ENCODE peak calls at places on chromosomes 3 and 15, in seven cellular contexts. Z is stomach, M is sigmoid colon, S is A549, R is esophagus muscularis mucosa, X is upper lobe of left lung, U is K562. K is an unnamed sample.

GRCh38 chr3:74267126-74267525 is 347.3 kb downstream of the CNTN3 start:
- DNase-seq in U (no peak), R (no peak), X (no peak), M (no peak), Z (no peak), S (no peak), K (no peak)

GRCh38 chr3:81799403-81799802 is 38.0 kb upstream of the GBE1 start:
- DNase-seq in X (no peak), M (no peak), S (no peak), Z (no peak), U (no peak), R (no peak), K (no peak)

GRCh38 chr3:15336057-15336456 is 3.7 kb upstream of the SH3BP5 start:
- DNase-seq in R (no peak), U (no peak), X (no peak), M (no peak), Z (no peak), S (no peak), K (no peak)

GRCh38 chr3:133821767-133822638 is 16.4 kb downstream of the SRPRB start:
- DNase-seq in R (peak), S (no peak), X (peak), M (no peak), Z (peak), U (peak), K (no peak)

GRCh38 chr3:165837058-165837525 is at the start of gene BCHE:
- DNase-seq in X (no peak), Z (no peak), U (no peak), S (peak), R (no peak), M (peak), K (no peak)

GRCh38 chr3:79983063-79983561 is 215.3 kb upstream of the ROBO1 start:
- DNase-seq in S (no peak), R (no peak), Z (no peak), U (no peak), M (no peak), X (no peak), K (no peak)

GRCh38 chr3:15936347-15936746 is 138.6 kb upstream of the ANKRD28 start:
- DNase-seq in R (no peak), U (no peak), S (no peak), X (no peak), Z (no peak), M (no peak), K (no peak)

GRCh38 chr3:82978368-82978767 is 1216.9 kb upstream of the GBE1 start:
- DNase-seq in R (no peak), X (no peak), S (no peak), M (no peak), Z (no peak), U (no peak), K (no peak)

GRCh38 chr3:115792206-115792955 is 169.1 kb downstream of the GAP43 start:
- DNase-seq in M (no peak), U (no peak), S (no peak), Z (no peak), R (no peak), X (no peak), K (no peak)

GRCh38 chr3:45978348-45978747 is 17.3 kb downstream of the FYCO1 start:
- DNase-seq in R (no peak), Z (peak), U (no peak), X (peak), M (no peak), S (no peak), K (no peak)

GRCh38 chr3:102060814-102061213 is 211.5 kb downstream of the NFKBIZ start:
- DNase-seq in M (no peak), U (peak), X (no peak), S (peak), Z (no peak), R (no peak), K (no peak)

GRCh38 chr3:72234394-72234793 is 449.4 kb upstream of the PROK2 start:
- DNase-seq in Z (no peak), M (no peak), S (no peak), U (no peak), R (no peak), X (no peak), K (no peak)

GRCh38 chr3:72238341-72238740 is 453.4 kb upstream of the PROK2 start:
- DNase-seq in R (no peak), U (no peak), X (no peak), M (no peak), Z (no peak), S (no peak), K (no peak)

GRCh38 chr3:72241525-72241924 is 456.6 kb upstream of the PROK2 start:
- DNase-seq in X (no peak), U (no peak), Z (no peak), S (no peak), R (no peak), M (no peak), K (no peak)

GRCh38 chr3:72238836-72239235 is 453.9 kb upstream of the PROK2 start:
- DNase-seq in U (no peak), M (no peak), X (no peak), S (no peak), R (no peak), Z (no peak), K (no peak)

GRCh38 chr3:72237679-72238320 is 452.9 kb upstream of the PROK2 start:
- DNase-seq in M (no peak), U (no peak), X (no peak), R (no peak), S (no peak), Z (no peak), K (no peak)
- TF ChIP-seq EP300 in M (no peak), U (no peak), X (no peak), R (no peak), S (no peak), Z (no peak), K (no peak)

GRCh38 chr3:129606522-129607390 is at the start of gene PLXND1:
- DNase-seq in M (peak), X (peak), S (peak), Z (peak), U (peak), R (no peak), K (no peak)
- TF ChIP-seq POLR2A in M (no peak), X (no peak), S (peak), Z (no peak), U (peak), R (peak), K (no peak)

GRCh38 chr3:122078235-122078935 is 23.2 kb downstream of the CD86 start:
- DNase-seq in M (no peak), X (no peak), Z (no peak), S (no peak), U (no peak), R (no peak), K (no peak)

GRCh38 chr3:122079524-122079923 is 24.4 kb downstream of the CD86 start:
- DNase-seq in M (no peak), R (no peak), S (no peak), Z (no peak), U (no peak), X (no peak), K (no peak)

GRCh38 chr3:122080188-122080587 is 25.0 kb downstream of the CD86 start:
- DNase-seq in Z (no peak), S (no peak), R (no peak), U (no peak), X (no peak), M (no peak), K (no peak)

GRCh38 chr3:122082357-122082756 is 27.2 kb downstream of the CD86 start:
- DNase-seq in Z (no peak), R (no peak), S (no peak), X (no peak), M (no peak), U (no peak), K (no peak)

DNA sequence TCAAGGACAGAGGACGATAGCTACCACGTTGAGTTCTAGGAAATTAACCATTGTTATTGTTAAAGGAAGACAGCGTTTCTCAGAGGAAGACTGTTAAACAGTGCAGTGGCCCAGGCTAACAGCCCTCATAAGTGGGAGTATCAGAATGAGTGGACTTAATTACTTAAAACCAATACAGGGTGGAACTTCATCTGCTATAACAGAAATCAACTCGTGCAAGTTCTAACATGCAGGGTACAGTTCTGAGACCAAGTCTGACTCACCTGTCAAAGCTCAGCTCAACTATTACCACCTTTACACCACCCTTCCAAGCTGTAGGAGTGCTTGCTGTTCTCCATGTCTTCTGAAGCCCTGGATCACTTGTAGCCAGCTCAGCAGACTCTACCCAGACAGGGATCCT is 26.4 kb downstream of the CD86 start:
- DNase-seq in U (no peak), X (no peak), M (no peak), Z (no peak), S (no peak), R (peak), K (no peak)
- TF ChIP-seq EP300 in U (no peak), X (no peak), M (no peak), Z (no peak), S (no peak), R (no peak), K (no peak)

DNA sequence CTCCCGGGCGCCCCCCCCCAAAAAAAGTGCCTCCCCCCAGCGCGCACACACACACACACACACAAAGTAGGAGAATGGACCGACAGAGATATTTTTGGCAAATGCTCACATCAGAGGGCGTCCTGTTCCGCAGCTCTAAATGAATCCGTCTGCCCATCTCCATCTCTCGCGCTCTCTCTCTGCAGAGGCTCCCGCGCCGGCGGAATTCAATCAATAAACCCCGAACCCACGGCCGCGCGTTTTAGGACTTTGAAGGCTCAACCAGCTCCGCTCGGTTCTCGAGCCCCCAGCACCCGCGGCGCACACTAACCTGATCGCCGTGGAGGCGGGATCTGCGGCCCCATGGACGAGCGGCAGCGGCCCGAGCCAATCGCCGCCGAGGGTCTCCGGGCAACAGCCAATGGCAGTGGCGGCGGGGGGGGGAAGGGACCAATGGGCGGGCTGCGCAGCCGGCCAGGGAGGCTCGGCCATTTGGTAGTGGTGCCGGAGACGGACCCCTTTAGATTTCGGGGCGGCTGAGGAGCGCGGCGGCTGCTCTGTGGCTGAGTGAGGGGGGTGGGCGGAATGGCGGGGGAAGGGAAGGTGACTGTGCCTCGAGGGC is at the start of gene ANP32A:
- DNase-seq in R (peak), S (peak), Z (peak), X (peak), U (peak), M (peak), K (peak)
- TF ChIP-seq POLR2A in R (peak), S (peak), Z (no peak), X (no peak), U (peak), M (no peak), K (no peak)

DNA sequence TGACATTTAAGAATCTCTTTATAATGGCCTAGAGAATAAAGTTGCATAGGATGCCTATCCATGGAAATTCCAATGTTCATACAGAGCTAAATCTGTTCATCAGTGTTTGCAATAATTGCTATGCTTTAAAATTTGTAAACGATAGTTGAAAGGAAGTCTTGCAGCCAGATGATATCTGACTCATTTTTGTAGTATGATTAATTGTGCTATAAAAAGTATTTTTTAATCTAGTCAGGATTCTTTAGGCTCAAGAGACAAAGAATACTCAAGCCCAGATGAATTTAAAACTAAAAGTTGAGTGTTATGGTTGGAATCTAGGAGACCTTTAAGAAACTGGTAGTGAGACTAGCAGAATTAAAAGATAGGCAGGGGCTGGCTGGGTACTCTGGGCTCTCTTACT is 50.5 kb downstream of the SUCNR1 start:
- DNase-seq in X (no peak), U (no peak), Z (no peak), R (no peak), M (no peak), S (no peak), K (no peak)
- TF ChIP-seq EP300 in X (no peak), U (no peak), Z (no peak), R (no peak), M (no peak), S (no peak), K (no peak)

DNA sequence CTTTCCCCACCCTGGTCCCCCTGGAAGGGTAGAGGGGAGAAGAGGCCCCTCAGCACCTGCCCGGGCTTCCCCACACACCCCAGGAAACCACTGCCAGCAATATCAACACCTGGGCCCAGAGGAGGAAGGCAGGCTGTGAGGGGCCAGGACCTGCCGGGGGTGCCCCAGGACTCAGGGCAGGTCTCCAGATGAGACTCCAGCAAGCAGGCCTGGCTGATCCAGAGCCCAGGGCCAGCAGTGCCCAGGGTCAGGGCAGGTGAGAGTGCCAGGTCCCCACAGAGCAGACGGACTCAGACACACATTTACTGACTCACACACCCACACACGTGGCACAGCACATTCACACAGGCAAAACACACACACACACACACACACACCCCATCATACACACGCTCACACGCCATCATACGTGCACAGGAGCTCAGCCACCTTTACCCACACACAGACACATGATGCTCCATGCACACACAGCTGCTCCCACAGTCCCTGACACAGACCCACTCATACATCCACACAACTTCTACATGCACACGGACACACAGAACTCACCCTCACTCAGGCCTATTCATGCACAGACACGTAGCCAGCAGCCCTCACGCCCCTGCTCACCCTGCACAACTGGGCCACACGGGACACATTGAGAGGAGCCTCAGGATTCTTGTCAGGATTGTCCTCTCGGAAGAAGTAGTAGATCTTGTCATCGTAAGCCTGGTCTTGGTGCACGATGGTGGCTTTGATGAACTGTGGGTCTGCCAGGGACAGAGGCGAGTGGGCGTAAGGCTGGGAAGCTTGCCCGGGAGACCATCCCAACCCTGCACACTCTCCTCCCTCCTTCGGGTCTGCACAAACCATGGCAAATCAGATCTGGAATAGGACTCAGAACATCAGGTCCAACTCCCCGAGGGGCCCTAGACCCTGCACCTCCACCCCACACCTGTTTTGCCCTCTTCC is 17.5 kb downstream of the SEMA7A start:
- DNase-seq in X (no peak), Z (no peak), R (no peak), U (no peak), M (no peak), S (no peak), K (no peak)
- TF ChIP-seq POLR2A in X (no peak), Z (no peak), R (no peak), U (no peak), M (no peak), S (no peak), K (no peak)

GRCh38 chr15:80247320-80247719 is 4.7 kb downstream of the CTXND1 start:
- DNase-seq in U (no peak), X (no peak), Z (no peak), M (peak), S (no peak), R (no peak), K (no peak)

GRCh38 chr15:80242802-80243201 is 9.2 kb downstream of the CTXND1 start:
- DNase-seq in S (no peak), M (no peak), U (no peak), X (no peak), Z (no peak), R (peak), K (no peak)

GRCh38 chr15:80242132-80242769 is 9.8 kb downstream of the CTXND1 start:
- DNase-seq in M (no peak), S (peak), X (no peak), Z (no peak), R (peak), U (peak), K (peak)

GRCh38 chr15:80249973-80250372 is 2.0 kb downstream of the CTXND1 start:
- DNase-seq in Z (no peak), M (no peak), X (no peak), U (no peak), R (no peak), S (no peak), K (no peak)

GRCh38 chr15:80246425-80246894 is 5.6 kb downstream of the CTXND1 start:
- DNase-seq in Z (peak), M (peak), R (no peak), X (peak), U (no peak), S (no peak), K (no peak)
- TF ChIP-seq EP300 in Z (no peak), M (no peak), R (no peak), X (no peak), U (no peak), S (no peak), K (no peak)

GRCh38 chr3:105613120-105613519 is 246.4 kb downstream of the ALCAM start:
- DNase-seq in X (no peak), Z (no peak), S (no peak), R (no peak), U (no peak), M (no peak), K (no peak)
- TF ChIP-seq POLR2A in X (no peak), Z (no peak), S (no peak), R (no peak), U (no peak), M (no peak), K (no peak)

K was measured in H1.